ENCODE peak calls at places on chromosomes 7 and 10, in nine cellular contexts. L is GM23338, W is AG09309, Q is A549, X is fibroblast of villous mesenchyme, B is fibroblast of the aortic adventitia, Y is dorsolateral prefrontal cortex, V is right atrium auricular region, C is WERI-Rb-1. N is an unnamed sample.

GRCh38 chr10:119408969-119409371 is 133.5 kb downstream of the RGS10 start:
- DNase-seq in L (no peak), W (no peak), Q (no peak), X (peak), B (no peak), Y (no peak), V (no peak), C (no peak), N (no peak)

GRCh38 chr10:127353544-127353943 is 157.2 kb upstream of the INSYN2A start:
- DNase-seq in L (no peak), W (no peak), Q (no peak), X (no peak), B (no peak), Y (no peak), V (no peak), C (peak), N (no peak)

GRCh38 chr7:148701414-148701813 is 2.7 kb downstream of the CUL1 start:
- DNase-seq in L (peak), W (no peak), Q (no peak), X (peak), B (peak), Y (no peak), V (no peak), C (no peak), N (no peak)

GRCh38 chr7:24573554-24574338 is 494 bp downstream of the PALS2 start:
- DNase-seq in L (peak), W (no peak), Q (peak), X (peak), B (peak), Y (peak), V (peak), C (peak), N (no peak)

GRCh38 chr7:77858278-77858677 is 59.7 kb downstream of the PHTF2 start:
- DNase-seq in L (no peak), W (no peak), Q (no peak), X (no peak), B (no peak), Y (no peak), V (no peak), C (no peak), N (no peak)

GRCh38 chr7:133650487-133651292 is 397.8 kb downstream of the EXOC4 start:
- DNase-seq in L (no peak), W (no peak), Q (no peak), X (peak), B (peak), Y (no peak), V (no peak), C (no peak), N (no peak)

GRCh38 chr7:108017776-108018151 is 14.8 kb upstream of the LAMB1 start:
- DNase-seq in L (no peak), W (no peak), Q (no peak), X (no peak), B (no peak), Y (no peak), V (no peak), C (no peak), N (no peak)

GRCh38 chr7:14924398-14924797 is 21.8 kb upstream of the DGKB start:
- DNase-seq in L (no peak), W (no peak), Q (no peak), X (no peak), B (peak), Y (no peak), V (no peak), C (no peak), N (no peak)

GRCh38 chr10:72340510-72340895 is 14.2 kb downstream of the DNAJB12 start:
- DNase-seq in L (peak), W (no peak), Q (peak), X (peak), B (peak), Y (peak), V (no peak), C (peak), N (no peak)

GRCh38 chr10:25629333-25629732 is 304.7 kb upstream of the MYO3A start:
- DNase-seq in L (no peak), W (no peak), Q (no peak), X (no peak), B (no peak), Y (no peak), V (no peak), C (no peak), N (no peak)

GRCh38 chr7:93165447-93165846 is 17.3 kb upstream of the SAMD9L start:
- DNase-seq in L (no peak), W (no peak), Q (no peak), X (peak), B (no peak), Y (no peak), V (no peak), C (no peak), N (no peak)

GRCh38 chr7:28533731-28534531 is 121.6 kb downstream of the CREB5 start:
- DNase-seq in L (no peak), W (no peak), Q (no peak), X (no peak), B (peak), Y (no peak), V (peak), C (no peak), N (no peak)

GRCh38 chr10:50314169-50315071 is 63.1 kb upstream of the ASAH2 start:
- DNase-seq in L (no peak), W (no peak), Q (no peak), X (no peak), B (no peak), Y (no peak), V (no peak), C (no peak), N (no peak)

GRCh38 chr7:148110097-148110868 is 480.3 kb upstream of the C7orf33 start:
- DNase-seq in L (no peak), W (no peak), Q (no peak), X (no peak), B (no peak), Y (no peak), V (no peak), C (peak), N (no peak)

GRCh38 chr7:140926021-140926812 is 1.5 kb upstream of the BRAF start:
- DNase-seq in L (no peak), W (no peak), Q (no peak), X (no peak), B (no peak), Y (no peak), V (no peak), C (no peak), N (no peak)

GRCh38 chr10:75592888-75593643 is 161.6 kb downstream of the LRMDA start:
- DNase-seq in L (no peak), W (no peak), Q (no peak), X (no peak), B (peak), Y (no peak), V (no peak), C (no peak), N (no peak)

GRCh38 chr10:29780639-29781038 is 145.9 kb upstream of the SVIL start:
- DNase-seq in L (no peak), W (no peak), Q (no peak), X (no peak), B (no peak), Y (no peak), V (no peak), C (no peak), N (no peak)

GRCh38 chr10:133139561-133140065 is 20.4 kb upstream of the KNDC1 start:
- DNase-seq in L (no peak), W (no peak), Q (no peak), X (no peak), B (no peak), Y (peak), V (no peak), C (peak), N (no peak)

GRCh38 chr10:109698888-109699685 is 224.2 kb downstream of the XPNPEP1 start:
- DNase-seq in L (no peak), W (no peak), Q (no peak), X (no peak), B (no peak), Y (no peak), V (no peak), C (no peak), N (no peak)

GRCh38 chr10:13823046-13823711 is 236.4 kb downstream of the PRPF18 start:
- DNase-seq in L (peak), W (no peak), Q (no peak), X (no peak), B (no peak), Y (no peak), V (no peak), C (no peak), N (no peak)

GRCh38 chr10:75019360-75019759 is 92.1 kb upstream of the SAMD8 start:
- DNase-seq in L (no peak), W (no peak), Q (no peak), X (peak), B (peak), Y (no peak), V (no peak), C (no peak), N (no peak)

GRCh38 chr7:137928626-137929025 is 73.3 kb downstream of the CREB3L2 start:
- DNase-seq in L (no peak), W (no peak), Q (no peak), X (no peak), B (no peak), Y (no peak), V (no peak), C (no peak), N (no peak)

GRCh38 chr10:99329891-99330674 is 927 bp downstream of the CNNM1 start:
- DNase-seq in L (peak), W (no peak), Q (no peak), X (peak), B (no peak), Y (peak), V (no peak), C (peak), N (no peak)

GRCh38 chr7:131843862-131844261 is 287.4 kb upstream of the PODXL start:
- DNase-seq in L (no peak), W (no peak), Q (no peak), X (peak), B (peak), Y (no peak), V (no peak), C (no peak), N (no peak)

GRCh38 chr7:100215895-100216294 is 3.9 kb upstream of the PVRIG start:
- DNase-seq in L (no peak), W (no peak), Q (no peak), X (peak), B (peak), Y (no peak), V (no peak), C (no peak), N (no peak)

GRCh38 chr7:39609462-39610149 is 13.8 kb upstream of the RALA start:
- DNase-seq in L (peak), W (no peak), Q (no peak), X (no peak), B (no peak), Y (no peak), V (no peak), C (no peak), N (no peak)

GRCh38 chr7:4661871-4662270 is 20.2 kb upstream of the FOXK1 start:
- DNase-seq in L (no peak), W (no peak), Q (no peak), X (no peak), B (peak), Y (no peak), V (no peak), C (no peak), N (no peak)

GRCh38 chr10:110300486-110300986 is 4.2 kb downstream of the SMNDC1 start:
- DNase-seq in L (no peak), W (no peak), Q (no peak), X (no peak), B (no peak), Y (no peak), V (no peak), C (peak), N (no peak)

GRCh38 chr10:125190961-125191360 is 30.6 kb upstream of the CTBP2 start:
- DNase-seq in L (no peak), W (no peak), Q (no peak), X (no peak), B (no peak), Y (no peak), V (no peak), C (no peak), N (no peak)

GRCh38 chr7:81669476-81670105 is 100.3 kb downstream of the HGF start:
- DNase-seq in L (no peak), W (no peak), Q (no peak), X (peak), B (no peak), Y (no peak), V (no peak), C (no peak), N (no peak)

GRCh38 chr10:25169740-25170139 is 5.1 kb upstream of the GPR158 start:
- DNase-seq in L (no peak), W (no peak), Q (no peak), X (no peak), B (no peak), Y (no peak), V (no peak), C (no peak), N (no peak)

GRCh38 chr10:47134166-47134565 is 165.8 kb upstream of the GDF10 start:
- DNase-seq in L (no peak), W (no peak), Q (no peak), X (no peak), B (no peak), Y (no peak), V (peak), C (no peak), N (no peak)

GRCh38 chr7:114938785-114939184 is 16.9 kb downstream of the MDFIC start:
- DNase-seq in L (no peak), W (no peak), Q (no peak), X (no peak), B (no peak), Y (no peak), V (no peak), C (no peak), N (no peak)

GRCh38 chr7:55187701-55188491 is 169.1 kb downstream of the EGFR start:
- DNase-seq in L (no peak), W (no peak), Q (no peak), X (peak), B (no peak), Y (no peak), V (no peak), C (no peak), N (no peak)

GRCh38 chr7:151853896-151854807 is 22.8 kb downstream of the PRKAG2 start:
- DNase-seq in L (no peak), W (no peak), Q (no peak), X (no peak), B (no peak), Y (no peak), V (peak), C (no peak), N (no peak)

GRCh38 chr10:122288917-122289316 is 17.8 kb downstream of the BTBD16 start:
- DNase-seq in L (no peak), W (no peak), Q (no peak), X (no peak), B (no peak), Y (no peak), V (no peak), C (no peak), N (no peak)

GRCh38 chr7:133709036-133709880 is 417.9 kb upstream of the LRGUK start:
- DNase-seq in L (no peak), W (peak), Q (no peak), X (no peak), B (peak), Y (no peak), V (no peak), C (no peak), N (no peak)

GRCh38 chr7:29300649-29301048 is 106.1 kb downstream of the CHN2 start:
- DNase-seq in L (no peak), W (no peak), Q (no peak), X (no peak), B (peak), Y (no peak), V (no peak), C (no peak), N (no peak)

GRCh38 chr10:107409517-107409916 is 245.0 kb upstream of the SORCS1 start:
- DNase-seq in L (peak), W (no peak), Q (no peak), X (peak), B (peak), Y (no peak), V (no peak), C (peak), N (no peak)

DNA sequence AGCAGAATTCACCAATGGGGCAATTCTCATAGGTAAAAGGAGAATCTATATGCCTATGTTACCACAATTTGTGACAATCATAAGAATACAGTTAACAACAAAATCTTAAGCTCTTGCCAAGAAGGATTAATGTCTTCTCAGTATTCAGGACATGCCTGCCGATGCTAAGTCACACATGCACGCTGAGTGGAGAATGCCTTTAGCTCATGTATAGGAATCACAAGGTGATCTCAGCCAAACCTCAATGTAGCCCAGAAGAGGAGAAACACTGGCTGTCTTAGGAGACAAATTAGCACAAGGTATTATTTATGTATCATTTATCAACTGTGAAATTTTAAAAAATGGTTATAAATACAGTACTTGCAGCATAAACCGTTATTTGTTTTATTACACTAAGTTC is 2.7 kb downstream of the HTR7 start:
- DNase-seq in L (no peak), W (no peak), Q (no peak), X (no peak), B (no peak), Y (no peak), V (no peak), C (no peak), N (no peak)
- H3K4me3 ChIP-seq in L (peak), W (no peak), Q (no peak), X (peak), B (peak), Y (no peak), V (no peak), C (no peak), N (no peak)

GRCh38 chr10:97010695-97011206 is 175.0 kb downstream of the SLIT1 start:
- DNase-seq in L (no peak), W (no peak), Q (no peak), X (no peak), B (no peak), Y (no peak), V (no peak), C (no peak), N (no peak)
- TF ChIP-seq CTCF in L (no peak), W (no peak), Q (no peak), X (no peak), B (no peak), Y (no peak), V (no peak), C (no peak), N (no peak)

GRCh38 chr7:116315293-116315692 is 105.0 kb downstream of the TES start:
- DNase-seq in L (no peak), W (no peak), Q (peak), X (no peak), B (no peak), Y (no peak), V (no peak), C (no peak), N (peak)

GRCh38 chr7:116315803-116316202 is 105.5 kb downstream of the TES start:
- DNase-seq in L (no peak), W (no peak), Q (no peak), X (no peak), B (no peak), Y (no peak), V (no peak), C (no peak), N (no peak)

GRCh38 chr7:116311816-116312471 is 101.6 kb downstream of the TES start:
- DNase-seq in L (no peak), W (no peak), Q (no peak), X (no peak), B (no peak), Y (no peak), V (no peak), C (no peak), N (no peak)

GRCh38 chr7:116317907-116318306 is 107.6 kb downstream of the TES start:
- DNase-seq in L (no peak), W (no peak), Q (no peak), X (peak), B (peak), Y (no peak), V (no peak), C (no peak), N (no peak)

DNA sequence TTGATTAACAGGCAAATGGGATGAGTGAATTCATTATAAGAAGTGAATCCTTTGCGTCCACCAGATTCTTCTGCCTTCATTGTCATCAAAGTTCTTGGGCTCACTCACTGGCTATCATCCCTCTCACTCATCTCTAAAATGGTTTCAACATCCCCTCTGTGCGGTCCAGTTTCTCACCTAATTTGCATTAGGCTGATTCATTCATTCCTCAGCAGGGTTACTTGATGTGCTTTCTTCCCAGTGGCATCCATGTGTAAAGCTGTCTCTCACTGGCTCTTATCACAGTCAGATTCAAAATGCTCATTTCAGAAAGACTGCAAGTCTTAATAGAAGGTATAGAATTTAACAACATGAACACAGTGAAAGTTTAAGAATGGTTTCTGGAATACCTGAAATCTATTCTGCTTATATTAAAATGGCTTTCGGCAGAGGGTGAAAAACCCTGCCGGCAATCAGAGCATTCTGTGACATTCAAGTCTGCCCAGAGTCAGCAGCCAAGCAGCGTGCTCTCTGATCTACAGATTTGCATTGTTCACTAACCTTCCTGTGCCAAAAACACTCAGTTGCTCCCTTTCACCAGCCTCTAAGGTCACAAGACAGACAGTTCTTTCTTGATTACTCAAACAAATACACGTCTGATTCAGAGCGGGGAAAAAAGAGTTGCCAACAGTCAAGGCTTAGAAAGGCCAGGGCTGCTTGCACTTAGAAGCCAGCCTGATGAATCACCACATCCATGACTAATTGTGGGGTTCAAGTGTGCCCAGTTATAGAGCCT is 106.7 kb downstream of the TES start:
- DNase-seq in L (no peak), W (peak), Q (peak), X (peak), B (peak), Y (peak), V (peak), C (no peak), N (peak)
- H3K4me3 ChIP-seq in L (no peak), W (no peak), Q (peak), X (no peak), B (peak), Y (no peak), V (no peak), C (no peak), N (peak)

DNA sequence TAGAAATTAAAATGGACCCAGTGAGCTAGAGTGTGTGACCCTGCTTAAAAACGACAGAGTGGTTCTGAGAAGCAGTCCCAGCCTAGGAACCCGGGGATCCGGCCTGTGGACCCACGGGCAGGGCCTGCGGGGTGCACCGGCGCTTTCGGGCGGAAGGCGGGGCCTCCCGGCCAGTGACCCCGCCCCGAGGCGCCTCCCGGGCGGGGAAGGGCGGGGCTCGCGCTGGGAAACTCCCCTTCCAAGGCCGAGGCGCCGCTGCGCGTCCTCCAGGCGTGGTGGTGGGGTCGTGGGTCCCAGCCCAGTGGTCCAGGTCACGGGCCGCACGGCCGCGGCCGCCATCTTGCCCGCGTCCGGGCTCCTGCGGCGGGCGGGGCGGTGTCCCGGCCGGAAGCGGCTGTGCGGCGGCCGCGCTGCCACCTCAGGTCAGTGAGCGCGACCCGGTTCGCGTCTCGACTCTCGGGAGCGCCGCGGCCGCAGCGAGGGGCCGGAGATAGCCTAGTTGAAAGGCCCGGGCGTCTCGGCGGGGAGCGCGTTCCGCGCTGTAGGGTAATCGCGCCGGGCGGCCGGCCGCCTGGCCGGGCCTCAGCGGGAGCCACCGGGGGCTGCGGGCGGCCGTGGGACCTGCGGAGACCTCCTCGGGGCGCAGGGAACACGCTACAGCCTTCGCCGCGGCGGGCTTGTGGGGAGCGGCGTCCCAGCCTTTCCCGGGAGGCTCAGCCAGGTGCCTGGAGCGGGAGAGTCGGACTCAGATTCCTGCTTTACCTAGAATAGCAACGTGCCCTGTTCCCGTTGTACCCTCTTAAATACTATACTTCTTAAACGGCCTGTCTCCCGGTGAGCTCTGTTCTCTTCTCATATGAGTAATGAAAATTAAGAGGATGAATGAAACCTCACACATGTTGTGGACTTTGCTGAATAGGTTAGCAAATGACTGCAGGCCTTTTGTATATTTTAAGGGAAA is at the start of gene MIOS:
- DNase-seq in L (peak), W (no peak), Q (peak), X (peak), B (peak), Y (peak), V (peak), C (peak), N (no peak)
- TF ChIP-seq CTCF in L (no peak), W (no peak), Q (no peak), X (no peak), B (no peak), Y (no peak), V (no peak), C (no peak), N (no peak)

GRCh38 chr7:158421394-158421793 is 166.2 kb downstream of the PTPRN2 start:
- DNase-seq in L (no peak), W (no peak), Q (no peak), X (no peak), B (no peak), Y (no peak), V (no peak), C (no peak), N (no peak)
- H3K4me3 ChIP-seq in L (no peak), W (no peak), Q (no peak), X (no peak), B (no peak), Y (no peak), V (no peak), C (no peak), N (no peak)

N was measured in AG04449.